ENCODE peak calls at places on chromosomes 7 and 10, in ten cellular contexts. One of them, this sample, is unnamed. For H3K4me1 and H3K36me3, the result is how much of the 10 kb centered on the place peaks cover.

GRCh38 chr7:34011711-34012110 is 106.4 kb downstream of the BMPER start:
- DNase-seq in cardiac muscle cell: no peak
- DNase-seq in GM23338: peak
- DNase-seq in MM.1S: no peak
- DNase-seq in neuronal stem cell: no peak
- DNase-seq in mucosa of descending colon: no peak
- DNase-seq in mesendoderm: no peak
- DNase-seq in IMR-90: no peak
- DNase-seq in Peyer's patch: no peak
- DNase-seq in spleen: no peak
- DNase-seq in this sample: no peak

GRCh38 chr10:78892383-78893191 is 176.2 kb upstream of the ZMIZ1 start:
- DNase-seq in IMR-90: no peak
- DNase-seq in spleen: no peak
- DNase-seq in Peyer's patch: no peak
- DNase-seq in cardiac muscle cell: no peak
- DNase-seq in mesendoderm: peak
- DNase-seq in mucosa of descending colon: no peak
- DNase-seq in MM.1S: no peak
- DNase-seq in GM23338: no peak
- DNase-seq in neuronal stem cell: no peak
- DNase-seq in this sample: peak

GRCh38 chr10:29287635-29288034 is 1.2 kb upstream of the LYZL1 start:
- DNase-seq in mesendoderm: no peak
- DNase-seq in IMR-90: no peak
- DNase-seq in Peyer's patch: no peak
- DNase-seq in spleen: no peak
- DNase-seq in cardiac muscle cell: no peak
- DNase-seq in neuronal stem cell: no peak
- DNase-seq in MM.1S: no peak
- DNase-seq in GM23338: no peak
- DNase-seq in mucosa of descending colon: no peak
- DNase-seq in this sample: no peak

GRCh38 chr10:29949411-29950011 is 109.9 kb downstream of the JCAD start:
- DNase-seq in GM23338: no peak
- DNase-seq in neuronal stem cell: no peak
- DNase-seq in cardiac muscle cell: no peak
- DNase-seq in mucosa of descending colon: no peak
- DNase-seq in IMR-90: peak
- DNase-seq in MM.1S: peak
- DNase-seq in Peyer's patch: no peak
- DNase-seq in mesendoderm: no peak
- DNase-seq in spleen: no peak
- DNase-seq in this sample: no peak

GRCh38 chr7:50416509-50417299 is 33.4 kb downstream of the FIGNL1 start:
- DNase-seq in Peyer's patch: no peak
- DNase-seq in MM.1S: peak
- DNase-seq in spleen: peak
- DNase-seq in mesendoderm: peak
- DNase-seq in GM23338: peak
- DNase-seq in neuronal stem cell: no peak
- DNase-seq in cardiac muscle cell: peak
- DNase-seq in IMR-90: no peak
- DNase-seq in mucosa of descending colon: peak
- DNase-seq in this sample: no peak

GRCh38 chr10:79148452-79149344 is 79.9 kb downstream of the ZMIZ1 start:
- DNase-seq in mucosa of descending colon: peak
- DNase-seq in GM23338: no peak
- DNase-seq in mesendoderm: no peak
- DNase-seq in neuronal stem cell: no peak
- DNase-seq in MM.1S: no peak
- DNase-seq in cardiac muscle cell: no peak
- DNase-seq in Peyer's patch: peak
- DNase-seq in IMR-90: peak
- DNase-seq in spleen: peak
- DNase-seq in this sample: no peak

GRCh38 chr10:88819290-88819689 is 16.8 kb downstream of the LIPM start:
- DNase-seq in neuronal stem cell: no peak
- DNase-seq in spleen: no peak
- DNase-seq in mesendoderm: no peak
- DNase-seq in mucosa of descending colon: no peak
- DNase-seq in GM23338: no peak
- DNase-seq in cardiac muscle cell: no peak
- DNase-seq in Peyer's patch: no peak
- DNase-seq in IMR-90: peak
- DNase-seq in MM.1S: no peak
- DNase-seq in this sample: no peak

GRCh38 chr10:50417486-50417905 is 166.2 kb upstream of the ASAH2 start:
- DNase-seq in GM23338: peak
- DNase-seq in neuronal stem cell: no peak
- DNase-seq in mucosa of descending colon: peak
- DNase-seq in mesendoderm: no peak
- DNase-seq in cardiac muscle cell: peak
- DNase-seq in spleen: no peak
- DNase-seq in Peyer's patch: no peak
- DNase-seq in IMR-90: peak
- DNase-seq in MM.1S: no peak
- DNase-seq in this sample: no peak

GRCh38 chr7:139959718-139960117 is 103.0 kb downstream of the PARP12 start:
- DNase-seq in Peyer's patch: no peak
- DNase-seq in neuronal stem cell: no peak
- DNase-seq in mesendoderm: no peak
- DNase-seq in spleen: no peak
- DNase-seq in MM.1S: no peak
- DNase-seq in IMR-90: no peak
- DNase-seq in mucosa of descending colon: no peak
- DNase-seq in GM23338: no peak
- DNase-seq in cardiac muscle cell: no peak
- DNase-seq in this sample: no peak

GRCh38 chr7:23377134-23377533 is 78.0 kb downstream of the MALSU1 start:
- DNase-seq in Peyer's patch: no peak
- DNase-seq in cardiac muscle cell: no peak
- DNase-seq in MM.1S: no peak
- DNase-seq in GM23338: no peak
- DNase-seq in spleen: no peak
- DNase-seq in mesendoderm: no peak
- DNase-seq in mucosa of descending colon: no peak
- DNase-seq in IMR-90: peak
- DNase-seq in neuronal stem cell: no peak
- DNase-seq in this sample: no peak

GRCh38 chr7:150329331-150330106 is 6.2 kb upstream of the ACTR3C start:
- DNase-seq in Peyer's patch: no peak
- DNase-seq in mesendoderm: peak
- DNase-seq in GM23338: peak
- DNase-seq in neuronal stem cell: no peak
- DNase-seq in IMR-90: no peak
- DNase-seq in spleen: no peak
- DNase-seq in MM.1S: no peak
- DNase-seq in cardiac muscle cell: no peak
- DNase-seq in mucosa of descending colon: no peak
- DNase-seq in this sample: no peak

GRCh38 chr7:152180587-152180986 is 155.1 kb downstream of the GALNT11 start:
- DNase-seq in spleen: no peak
- DNase-seq in neuronal stem cell: no peak
- DNase-seq in IMR-90: no peak
- DNase-seq in MM.1S: no peak
- DNase-seq in mesendoderm: no peak
- DNase-seq in cardiac muscle cell: no peak
- DNase-seq in mucosa of descending colon: no peak
- DNase-seq in GM23338: no peak
- DNase-seq in Peyer's patch: no peak
- DNase-seq in this sample: no peak

GRCh38 chr10:29127037-29127436 is 161.8 kb upstream of the LYZL1 start:
- DNase-seq in spleen: no peak
- DNase-seq in cardiac muscle cell: no peak
- DNase-seq in MM.1S: no peak
- DNase-seq in mucosa of descending colon: no peak
- DNase-seq in Peyer's patch: no peak
- DNase-seq in IMR-90: no peak
- DNase-seq in mesendoderm: peak
- DNase-seq in neuronal stem cell: no peak
- DNase-seq in GM23338: no peak
- DNase-seq in this sample: no peak

GRCh38 chr7:143299840-143300239 is 11.7 kb downstream of the CASP2 start:
- DNase-seq in neuronal stem cell: no peak
- DNase-seq in cardiac muscle cell: peak
- DNase-seq in MM.1S: peak
- DNase-seq in GM23338: peak
- DNase-seq in Peyer's patch: no peak
- DNase-seq in spleen: no peak
- DNase-seq in mucosa of descending colon: peak
- DNase-seq in IMR-90: no peak
- DNase-seq in mesendoderm: peak
- DNase-seq in this sample: peak

GRCh38 chr10:16933799-16934198 is 116.6 kb upstream of the RSU1 start:
- DNase-seq in cardiac muscle cell: no peak
- DNase-seq in neuronal stem cell: no peak
- DNase-seq in MM.1S: no peak
- DNase-seq in IMR-90: no peak
- DNase-seq in GM23338: no peak
- DNase-seq in mucosa of descending colon: no peak
- DNase-seq in Peyer's patch: no peak
- DNase-seq in mesendoderm: no peak
- DNase-seq in spleen: no peak
- DNase-seq in this sample: no peak

GRCh38 chr10:8990280-8990987 is 935.9 kb downstream of the GATA3 start:
- DNase-seq in GM23338: no peak
- DNase-seq in Peyer's patch: no peak
- DNase-seq in mesendoderm: no peak
- DNase-seq in MM.1S: no peak
- DNase-seq in neuronal stem cell: no peak
- DNase-seq in IMR-90: no peak
- DNase-seq in cardiac muscle cell: no peak
- DNase-seq in mucosa of descending colon: no peak
- DNase-seq in spleen: no peak
- DNase-seq in this sample: no peak
- H3K4me1 ChIP-seq in GM23338: under half
- H3K4me1 ChIP-seq in Peyer's patch: under half
- H3K4me1 ChIP-seq in mesendoderm: under half
- H3K4me1 ChIP-seq in MM.1S: under half
- H3K4me1 ChIP-seq in neuronal stem cell: under half
- H3K4me1 ChIP-seq in IMR-90: under half
- H3K4me1 ChIP-seq in cardiac muscle cell: under half
- H3K4me1 ChIP-seq in mucosa of descending colon: under half
- H3K4me1 ChIP-seq in spleen: under half
- H3K4me1 ChIP-seq in this sample: under half

GRCh38 chr7:90244909-90245841 is at the start of gene CFAP69:
- DNase-seq in GM23338: peak
- DNase-seq in cardiac muscle cell: peak
- DNase-seq in mesendoderm: peak
- DNase-seq in mucosa of descending colon: peak
- DNase-seq in IMR-90: peak
- DNase-seq in MM.1S: peak
- DNase-seq in neuronal stem cell: peak
- DNase-seq in spleen: peak
- DNase-seq in Peyer's patch: peak
- DNase-seq in this sample: peak

GRCh38 chr7:90246184-90246583 is 1.2 kb downstream of the CFAP69 start:
- DNase-seq in MM.1S: no peak
- DNase-seq in Peyer's patch: no peak
- DNase-seq in cardiac muscle cell: peak
- DNase-seq in neuronal stem cell: peak
- DNase-seq in spleen: no peak
- DNase-seq in IMR-90: peak
- DNase-seq in mesendoderm: peak
- DNase-seq in mucosa of descending colon: no peak
- DNase-seq in GM23338: peak
- DNase-seq in this sample: no peak

GRCh38 chr7:90242369-90243168 is 2.4 kb upstream of the CFAP69 start:
- DNase-seq in IMR-90: no peak
- DNase-seq in Peyer's patch: no peak
- DNase-seq in spleen: no peak
- DNase-seq in mucosa of descending colon: peak
- DNase-seq in GM23338: no peak
- DNase-seq in cardiac muscle cell: no peak
- DNase-seq in MM.1S: peak
- DNase-seq in mesendoderm: peak
- DNase-seq in neuronal stem cell: no peak
- DNase-seq in this sample: peak

GRCh38 chr7:90248706-90249105 is 3.7 kb downstream of the CFAP69 start:
- DNase-seq in Peyer's patch: no peak
- DNase-seq in mucosa of descending colon: no peak
- DNase-seq in IMR-90: no peak
- DNase-seq in GM23338: no peak
- DNase-seq in cardiac muscle cell: no peak
- DNase-seq in MM.1S: no peak
- DNase-seq in neuronal stem cell: no peak
- DNase-seq in mesendoderm: no peak
- DNase-seq in spleen: no peak
- DNase-seq in this sample: no peak

GRCh38 chr7:90244565-90244908 is 437 bp upstream of the CFAP69 start:
- DNase-seq in GM23338: no peak
- DNase-seq in cardiac muscle cell: no peak
- DNase-seq in IMR-90: no peak
- DNase-seq in MM.1S: no peak
- DNase-seq in mucosa of descending colon: no peak
- DNase-seq in neuronal stem cell: no peak
- DNase-seq in spleen: no peak
- DNase-seq in Peyer's patch: no peak
- DNase-seq in mesendoderm: no peak
- DNase-seq in this sample: no peak
- H3K36me3 ChIP-seq in GM23338: under half
- H3K36me3 ChIP-seq in cardiac muscle cell: under half
- H3K36me3 ChIP-seq in IMR-90: under half
- H3K36me3 ChIP-seq in MM.1S: under half
- H3K36me3 ChIP-seq in mucosa of descending colon: under half
- H3K36me3 ChIP-seq in neuronal stem cell: under half
- H3K36me3 ChIP-seq in spleen: under half
- H3K36me3 ChIP-seq in Peyer's patch: under half
- H3K36me3 ChIP-seq in mesendoderm: under half
- H3K36me3 ChIP-seq in this sample: under half

DNA sequence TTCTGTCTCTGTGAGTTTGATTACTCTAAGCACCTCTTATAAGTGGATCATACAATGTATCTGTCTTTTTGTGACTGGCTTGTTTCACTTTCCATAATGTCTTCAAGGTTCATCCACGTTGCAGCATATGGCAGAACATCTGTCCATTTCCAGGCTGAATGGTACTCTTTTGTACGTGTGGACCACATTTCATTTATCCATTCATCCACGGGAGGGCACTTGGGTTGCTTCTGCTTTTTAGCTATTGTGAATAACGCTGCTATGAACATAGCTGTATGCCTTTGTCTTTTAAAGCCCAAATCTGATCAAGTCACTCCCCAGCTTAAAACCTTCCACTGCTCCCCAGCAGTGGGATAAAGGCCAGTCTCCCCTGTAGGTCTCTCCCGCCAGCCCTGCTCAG is 31.5 kb downstream of the EGFR start:
- DNase-seq in IMR-90: no peak
- DNase-seq in MM.1S: peak
- DNase-seq in Peyer's patch: no peak
- DNase-seq in mesendoderm: no peak
- DNase-seq in mucosa of descending colon: no peak
- DNase-seq in GM23338: no peak
- DNase-seq in neuronal stem cell: no peak
- DNase-seq in spleen: no peak
- DNase-seq in cardiac muscle cell: no peak
- DNase-seq in this sample: no peak
- H3K4me1 ChIP-seq in IMR-90: under half
- H3K4me1 ChIP-seq in MM.1S: under half
- H3K4me1 ChIP-seq in Peyer's patch: under half
- H3K4me1 ChIP-seq in mesendoderm: under half
- H3K4me1 ChIP-seq in mucosa of descending colon: under half
- H3K4me1 ChIP-seq in GM23338: under half
- H3K4me1 ChIP-seq in neuronal stem cell: under half
- H3K4me1 ChIP-seq in spleen: under half
- H3K4me1 ChIP-seq in cardiac muscle cell: under half
- H3K4me1 ChIP-seq in this sample: under half

GRCh38 chr7:77587276-77587675 is 50.2 kb downstream of the PTPN12 start:
- DNase-seq in Peyer's patch: no peak
- DNase-seq in GM23338: no peak
- DNase-seq in cardiac muscle cell: no peak
- DNase-seq in spleen: no peak
- DNase-seq in mesendoderm: no peak
- DNase-seq in MM.1S: no peak
- DNase-seq in neuronal stem cell: no peak
- DNase-seq in mucosa of descending colon: no peak
- DNase-seq in IMR-90: no peak
- DNase-seq in this sample: no peak
- H3K36me3 ChIP-seq in Peyer's patch: under half
- H3K36me3 ChIP-seq in GM23338: under half
- H3K36me3 ChIP-seq in cardiac muscle cell: under half
- H3K36me3 ChIP-seq in spleen: half or more
- H3K36me3 ChIP-seq in mesendoderm: under half
- H3K36me3 ChIP-seq in MM.1S: under half
- H3K36me3 ChIP-seq in neuronal stem cell: under half
- H3K36me3 ChIP-seq in mucosa of descending colon: under half
- H3K36me3 ChIP-seq in IMR-90: under half
- H3K36me3 ChIP-seq in this sample: under half

This sample was measured in Caco-2.